ENCODE peak calls at places on chromosomes 2 and 18, in nine cellular contexts. D is hepatocyte, G is mammary epithelial cell, B is PC-9, Z is GM23248, T is endothelial cell of umbilical vein, J is PC-3, O is K562, S is HCT116. R is an unnamed sample. For H3K4me1, the result is how much of the 10 kb centered on the place peaks cover.

GRCh38 chr2:190979906-190980629 is 33.9 kb downstream of the STAT1 start:
- DNase-seq in G (no peak), Z (no peak), O (no peak), B (peak), J (peak), S (no peak), D (peak), T (peak), R (peak)

GRCh38 chr2:161983896-161984295 is 90.1 kb downstream of the DPP4 start:
- DNase-seq in O (no peak), S (no peak), D (no peak), T (no peak), B (no peak), J (peak), Z (peak), G (peak), R (peak)

GRCh38 chr2:43526994-43527393 is 68.8 kb downstream of the THADA start:
- DNase-seq in B (no peak), O (no peak), T (no peak), G (no peak), J (no peak), S (no peak), D (no peak), Z (no peak), R (no peak)

GRCh38 chr18:3454365-3455089 is 4.6 kb downstream of the TGIF1 start:
- DNase-seq in T (peak), O (peak), D (peak), J (peak), G (peak), S (no peak), Z (peak), B (peak), R (peak)

GRCh38 chr2:74917702-74918619 is 40.5 kb upstream of the POLE4 start:
- DNase-seq in B (peak), J (peak), S (no peak), Z (peak), G (peak), D (peak), T (no peak), O (no peak), R (peak)

GRCh38 chr2:74383254-74383653 is 3.1 kb upstream of the DCTN1 start:
- DNase-seq in G (peak), O (no peak), T (peak), Z (peak), B (no peak), D (no peak), J (peak), S (no peak), R (peak)

GRCh38 chr2:209942936-209943605 is 59.4 kb upstream of the RPE start:
- DNase-seq in S (no peak), G (no peak), B (no peak), D (no peak), J (no peak), T (no peak), Z (no peak), O (no peak), R (no peak)

GRCh38 chr18:59605633-59606192 is 91.5 kb downstream of the CCBE1 start:
- DNase-seq in Z (no peak), S (no peak), O (no peak), B (no peak), D (no peak), T (no peak), G (no peak), J (no peak), R (peak)

GRCh38 chr2:213317929-213318328 is 33.7 kb downstream of the SPAG16 start:
- DNase-seq in D (no peak), O (no peak), T (no peak), S (no peak), J (peak), Z (peak), G (peak), B (no peak), R (peak)

GRCh38 chr2:212451786-212452200 is 86.8 kb downstream of the ERBB4 start:
- DNase-seq in T (peak), S (peak), D (peak), G (peak), J (peak), O (no peak), B (peak), Z (peak), R (peak)

GRCh38 chr2:62477573-62477972 is 28.4 kb downstream of the TMEM17 start:
- DNase-seq in T (no peak), Z (no peak), D (no peak), B (no peak), S (no peak), J (no peak), O (no peak), G (no peak), R (no peak)

GRCh38 chr18:36633961-36634412 is 194.8 kb downstream of the TPGS2 start:
- DNase-seq in G (peak), S (no peak), J (no peak), T (no peak), O (no peak), Z (no peak), D (no peak), B (no peak), R (no peak)

GRCh38 chr2:241719093-241719492 is 15.3 kb upstream of the D2HGDH start:
- DNase-seq in T (no peak), Z (no peak), S (no peak), B (no peak), O (no peak), G (no peak), J (no peak), D (no peak), R (no peak)

GRCh38 chr2:143158500-143159262 is 29.5 kb downstream of the ARHGAP15 start:
- DNase-seq in T (peak), B (no peak), S (no peak), J (no peak), D (no peak), Z (peak), O (no peak), G (no peak), R (no peak)

GRCh38 chr2:216410550-216410949 is 1.7 kb upstream of the SMARCAL1 start:
- DNase-seq in S (no peak), T (no peak), O (no peak), G (no peak), B (no peak), J (no peak), D (no peak), Z (no peak), R (no peak)

GRCh38 chr2:159606287-159606686 is 10.1 kb downstream of the BAZ2B start:
- DNase-seq in O (no peak), D (no peak), G (no peak), T (no peak), B (no peak), Z (no peak), J (no peak), S (no peak), R (no peak)
- H3K4me2 ChIP-seq in O (no peak), D (peak), G (peak), T (peak), B (no peak), Z (no peak), J (no peak), S (no peak), R (no peak)

DNA sequence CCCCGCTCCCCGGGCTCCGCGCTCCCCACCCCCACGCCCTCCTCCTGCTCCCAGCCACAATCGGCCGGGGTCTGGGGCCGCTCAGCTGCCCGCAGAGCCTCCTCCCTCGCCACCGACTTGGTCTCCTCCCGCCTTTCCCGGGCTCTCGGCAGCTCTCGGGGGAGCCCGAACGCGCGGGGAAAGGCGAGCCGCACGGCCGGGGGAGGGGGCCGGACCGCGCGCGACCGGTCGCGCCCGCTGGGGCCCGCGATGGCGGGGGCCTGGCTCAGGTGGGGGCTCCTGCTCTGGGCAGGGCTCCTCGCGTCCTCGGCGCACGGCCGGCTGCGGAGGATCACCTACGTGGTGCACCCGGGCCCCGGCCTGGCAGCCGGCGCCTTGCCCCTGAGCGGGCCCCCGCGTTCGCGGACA is 327 bp downstream of the LTBP1 start:
- DNase-seq in T (peak), Z (peak), J (no peak), S (no peak), B (no peak), O (peak), D (no peak), G (no peak), R (no peak)
- TF ChIP-seq EZH2 in T (no peak), Z (no peak), J (no peak), S (no peak), B (no peak), O (no peak), D (no peak), G (no peak), R (no peak)

GRCh38 chr2:224524657-224525056 is 60.5 kb downstream of the CUL3 start:
- DNase-seq in T (no peak), S (no peak), B (no peak), O (no peak), Z (no peak), J (no peak), D (no peak), G (no peak), R (no peak)
- H3K4me1 ChIP-seq in T (under half), S (under half), B (under half), O (under half), Z (under half), J (under half), D (under half), G (under half), R (under half)

GRCh38 chr18:21362921-21363320 is 120.9 kb downstream of the GREB1L start:
- DNase-seq in B (no peak), Z (peak), G (no peak), J (no peak), S (no peak), D (no peak), O (no peak), T (no peak), R (no peak)

GRCh38 chr18:21364471-21364870 is 122.4 kb downstream of the GREB1L start:
- DNase-seq in O (no peak), G (no peak), S (no peak), T (no peak), J (no peak), D (no peak), B (no peak), Z (no peak), R (no peak)

GRCh38 chr18:21369146-21369545 is 127.1 kb downstream of the GREB1L start:
- DNase-seq in T (no peak), G (no peak), O (no peak), B (no peak), J (no peak), D (no peak), Z (peak), S (no peak), R (no peak)

GRCh38 chr18:21363411-21363810 is 121.4 kb downstream of the GREB1L start:
- DNase-seq in D (no peak), J (no peak), G (no peak), O (no peak), B (no peak), T (no peak), Z (no peak), S (no peak), R (no peak)

GRCh38 chr18:21366896-21367295 is 124.9 kb downstream of the GREB1L start:
- DNase-seq in B (no peak), J (no peak), T (no peak), Z (no peak), D (no peak), G (no peak), O (no peak), S (no peak), R (no peak)
- H3K4me2 ChIP-seq in B (no peak), J (no peak), T (no peak), Z (no peak), D (peak), G (no peak), O (no peak), S (no peak), R (no peak)

DNA sequence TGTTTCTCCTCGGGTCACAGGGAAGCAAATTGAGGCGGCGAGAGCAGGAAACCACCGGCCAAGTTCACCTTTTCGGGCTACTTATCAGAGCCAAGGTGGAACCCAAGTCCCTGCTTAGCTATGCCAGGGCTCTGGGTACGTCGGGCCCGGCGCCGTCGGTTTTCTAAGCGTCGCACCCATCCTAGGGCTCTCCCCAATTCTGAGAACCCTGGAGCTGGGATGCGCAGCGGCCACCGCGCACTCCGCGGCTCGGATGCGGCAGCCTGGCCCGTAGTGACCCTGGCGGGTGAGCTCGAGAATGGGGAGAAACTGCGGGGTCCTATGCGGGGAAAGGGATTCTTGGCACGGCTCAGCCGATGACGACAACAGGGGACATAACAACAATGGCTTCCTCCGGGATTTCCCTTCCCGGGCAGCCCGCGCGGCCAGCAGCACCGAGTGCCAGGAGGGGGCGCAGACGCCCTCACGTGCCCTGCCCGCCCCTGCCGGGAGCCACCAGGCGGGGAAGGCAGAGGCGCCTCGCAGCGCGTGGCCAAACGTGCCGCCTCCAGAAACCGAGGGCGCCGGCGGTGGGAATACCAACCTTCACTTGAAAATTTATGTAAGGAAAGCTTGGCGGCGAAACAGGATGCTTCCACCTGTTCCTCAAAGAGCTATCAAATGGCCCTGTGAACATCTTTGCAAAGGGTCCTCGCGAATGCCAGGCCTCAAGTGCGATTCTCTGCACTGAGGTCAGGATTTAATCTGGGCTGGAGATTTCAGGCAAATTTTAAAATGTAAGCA is 2.1 kb upstream of the SLC30A3 start:
- DNase-seq in G (peak), B (peak), D (peak), J (peak), Z (peak), S (peak), T (peak), O (no peak), R (peak)
- TF ChIP-seq EZH2 in G (no peak), B (no peak), D (peak), J (no peak), Z (peak), S (no peak), T (no peak), O (no peak), R (no peak)

DNA sequence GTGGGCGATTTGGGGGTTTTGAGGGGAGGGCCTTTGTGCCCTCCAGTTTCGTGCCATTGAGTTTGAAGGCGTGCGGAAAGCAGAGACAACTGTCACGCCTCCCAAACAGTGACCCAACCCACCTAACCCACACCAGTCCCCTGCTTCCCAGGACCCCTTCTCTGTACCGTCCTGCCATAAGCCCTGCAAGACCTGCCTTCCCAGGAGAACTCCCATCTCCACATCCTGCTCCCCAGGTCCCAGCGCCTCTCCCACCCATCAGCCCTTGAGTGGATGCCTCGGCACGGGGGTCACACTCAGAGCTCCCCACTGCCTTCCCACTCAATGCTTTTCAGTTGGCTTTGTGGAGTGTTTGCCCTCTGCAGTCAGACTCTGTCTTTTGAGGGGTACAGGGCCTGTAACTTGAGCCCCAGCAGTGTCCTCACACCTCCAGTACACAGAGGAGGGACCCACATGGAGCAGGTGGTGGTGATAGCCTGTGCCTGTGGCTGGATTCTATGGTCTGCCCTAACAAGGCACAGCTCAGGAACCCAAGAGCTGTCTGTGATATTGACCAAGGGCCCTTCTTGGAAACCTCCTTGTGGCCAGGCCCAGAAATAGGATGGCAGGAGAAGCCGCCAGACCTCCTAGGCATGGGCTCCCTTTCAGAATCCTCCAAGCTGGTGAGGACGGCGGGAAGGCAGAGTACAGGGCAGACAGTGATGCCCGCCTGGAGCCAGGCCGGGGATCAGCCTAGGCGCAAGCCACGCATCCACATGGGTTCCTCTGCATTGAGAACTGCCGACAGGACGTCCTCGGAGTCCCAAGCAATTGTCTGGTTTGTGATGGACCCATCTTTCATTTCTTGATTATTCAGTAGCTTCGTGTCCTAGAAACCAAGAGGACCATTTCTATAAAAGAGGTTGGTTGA is 44.4 kb upstream of the SMAD7 start:
- DNase-seq in Z (no peak), J (no peak), T (no peak), G (no peak), B (no peak), O (no peak), D (no peak), S (no peak), R (no peak)
- H3K4me1 ChIP-seq in Z (half or more), J (half or more), T (under half), G (under half), B (half or more), O (under half), D (half or more), S (under half), R (half or more)

GRCh38 chr18:34222396-34223163 is 2.1 kb downstream of the NOL4 start:
- DNase-seq in Z (peak), J (peak), T (peak), G (peak), O (no peak), S (no peak), D (peak), B (no peak), R (peak)

GRCh38 chr18:34225218-34225553 is 473 bp upstream of the NOL4 start:
- DNase-seq in J (no peak), B (no peak), D (no peak), S (no peak), O (no peak), Z (no peak), T (no peak), G (no peak), R (no peak)

GRCh38 chr18:34223893-34224422 is 755 bp downstream of the NOL4 start:
- DNase-seq in Z (peak), J (no peak), O (no peak), B (no peak), D (no peak), G (no peak), S (no peak), T (no peak), R (no peak)

GRCh38 chr18:34223164-34223892 is 1.4 kb downstream of the NOL4 start:
- DNase-seq in J (no peak), B (no peak), Z (peak), O (no peak), G (peak), S (no peak), D (peak), T (no peak), R (no peak)

DNA sequence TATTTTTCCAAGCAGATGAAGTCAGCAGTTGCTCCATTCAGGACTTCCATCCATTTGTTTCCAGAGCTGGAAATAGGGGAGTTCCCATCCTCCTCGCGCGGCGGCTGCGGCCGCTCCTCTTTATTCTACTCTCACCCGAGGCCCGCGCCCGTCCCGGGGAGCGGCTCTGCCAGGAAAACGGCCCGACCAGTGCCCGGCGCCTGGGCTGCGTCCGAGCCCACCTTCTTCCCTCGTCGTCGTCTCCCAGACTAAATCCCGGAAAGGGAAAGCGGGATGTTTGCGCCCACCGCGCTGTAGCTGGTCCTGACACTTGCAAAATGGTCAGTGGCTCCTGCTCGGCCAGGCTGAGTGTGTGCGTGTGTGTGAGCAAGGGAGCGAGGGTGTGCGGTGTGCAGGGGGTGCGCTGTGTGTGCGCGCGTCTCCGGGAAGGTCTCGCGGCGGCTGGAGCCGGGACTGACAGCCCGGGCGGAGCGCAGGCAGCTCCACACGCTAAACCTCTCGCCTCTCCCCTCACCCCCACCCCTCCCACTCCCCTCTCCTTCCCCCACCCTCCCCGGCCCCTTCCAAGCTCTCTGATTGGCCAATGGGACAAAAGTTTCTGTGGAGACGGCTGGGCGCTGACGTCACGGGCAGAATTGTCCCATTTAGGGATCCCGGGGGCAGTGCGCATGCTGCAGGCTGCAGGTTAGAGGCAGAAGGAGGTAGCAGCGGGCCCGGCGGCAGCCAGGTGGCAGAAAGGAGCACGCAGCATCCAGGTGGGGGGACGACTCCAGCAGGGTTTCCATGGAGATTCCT is at the start of gene NOL4:
- DNase-seq in D (peak), S (no peak), Z (peak), B (no peak), G (peak), O (no peak), T (peak), J (peak), R (peak)
- H3K4me2 ChIP-seq in D (peak), S (no peak), Z (peak), B (peak), G (peak), O (no peak), T (peak), J (peak), R (peak)

R was measured in fibroblast of lung.